ENCODE peak calls at places on chromosomes 4 and X, in eight cellular contexts. R is spleen, I is H1, A is transverse colon, P is prostate gland, D is HepG2, V is GM12892, B is GM12891. L is an unnamed sample.

GRCh38 chr4:6221851-6222760 is 21.8 kb upstream of the JAKMIP1 start:
- DNase-seq in R (peak; percentile 73), I (peak; percentile 94), A (peak; percentile 16), P (peak; percentile 37), D (no peak), V (no peak), B (no peak), L (peak; percentile 86)

GRCh38 chr4:87092389-87093141 is 127.9 kb downstream of the KLHL8 start:
- DNase-seq in R (no peak), I (no peak), A (peak; percentile 77), P (peak; percentile 60), D (peak; percentile 62), V (no peak), B (no peak), L (peak; percentile 93)

GRCh38 chr4:19807505-19807904 is 444.2 kb upstream of the SLIT2 start:
- DNase-seq in R (no peak), I (no peak), A (no peak), P (no peak), D (no peak), V (no peak), B (no peak), L (no peak)

GRCh38 chrX:8724176-8724757 is 7.7 kb downstream of the ANOS1 start:
- DNase-seq in R (no peak), I (no peak), A (no peak), P (no peak), D (no peak), V (no peak), B (no peak), L (no peak)

GRCh38 chrX:69387559-69388487 is 116.3 kb upstream of the NALF2 start:
- DNase-seq in R (no peak), I (peak; percentile 80), A (peak; percentile 19), P (peak; percentile 27), D (peak; percentile 45), V (peak; percentile 50), B (peak; percentile 30), L (no peak)

GRCh38 chrX:34562006-34562405 is 95.1 kb downstream of the TMEM47 start:
- DNase-seq in R (no peak), I (no peak), A (no peak), P (no peak), D (no peak), V (no peak), B (no peak), L (no peak)

GRCh38 chr4:10336471-10336870 is 120.8 kb downstream of the ZNF518B start:
- DNase-seq in R (no peak), I (no peak), A (no peak), P (no peak), D (no peak), V (no peak), B (no peak), L (no peak)

GRCh38 chr4:54189140-54189539 is 40.0 kb upstream of the PDGFRA start:
- DNase-seq in R (no peak), I (no peak), A (no peak), P (no peak), D (no peak), V (no peak), B (no peak), L (no peak)

GRCh38 chrX:79161655-79162054 is 17.2 kb downstream of the GPR174 start:
- DNase-seq in R (no peak), I (no peak), A (no peak), P (no peak), D (no peak), V (no peak), B (no peak), L (no peak)

GRCh38 chr4:143336828-143337599 is at the start of gene GAB1:
- DNase-seq in R (peak; percentile 94), I (peak; percentile 81), A (peak; percentile 86), P (peak; percentile 68), D (peak; percentile 71), V (peak; percentile 47), B (peak; percentile 48), L (peak; percentile 83)

GRCh38 chrX:112766774-112767173 is 73.9 kb downstream of the AMOT start:
- DNase-seq in R (no peak), I (no peak), A (no peak), P (no peak), D (no peak), V (no peak), B (no peak), L (no peak)

GRCh38 chr4:83010111-83010521 is 507 bp downstream of the LIN54 start:
- DNase-seq in R (no peak), I (no peak), A (no peak), P (no peak), D (no peak), V (no peak), B (no peak), L (no peak)

GRCh38 chr4:5808081-5808741 is 84.7 kb downstream of the CRMP1 start:
- DNase-seq in R (peak; percentile 67), I (no peak), A (no peak), P (no peak), D (no peak), V (no peak), B (no peak), L (no peak)

GRCh38 chr4:81722229-81722900 is 250.7 kb upstream of the RASGEF1B start:
- DNase-seq in R (no peak), I (no peak), A (peak; percentile 14), P (no peak), D (no peak), V (no peak), B (no peak), L (no peak)

GRCh38 chrX:72141372-72142004 is 9.8 kb upstream of the RTL5 start:
- DNase-seq in R (no peak), I (no peak), A (no peak), P (no peak), D (no peak), V (no peak), B (no peak), L (no peak)

GRCh38 chrX:1391707-1392375 is at the start of gene SLC25A6:
- DNase-seq in R (peak; percentile 100), I (peak; percentile 99), A (peak; percentile 99), P (peak; percentile 99), D (peak; percentile 92), V (peak; percentile 99), B (peak; percentile 99), L (peak; percentile 100)

GRCh38 chr4:1491630-1492457 is 85.6 kb upstream of the NKX1-1 start:
- DNase-seq in R (no peak), I (no peak), A (no peak), P (no peak), D (no peak), V (no peak), B (no peak), L (peak; percentile 50)

GRCh38 chrX:10939384-10939783 is 171.7 kb upstream of the HCCS start:
- DNase-seq in R (no peak), I (no peak), A (no peak), P (peak; percentile 26), D (peak; percentile 64), V (no peak), B (no peak), L (no peak)

GRCh38 chr4:55907469-55907868 is 41.3 kb upstream of the CEP135 start:
- DNase-seq in R (no peak), I (no peak), A (no peak), P (no peak), D (no peak), V (no peak), B (no peak), L (no peak)

GRCh38 chrX:26788402-26788998 is 572.5 kb downstream of the MAGEB5 start:
- DNase-seq in R (no peak), I (no peak), A (no peak), P (no peak), D (no peak), V (no peak), B (no peak), L (no peak)

GRCh38 chrX:153706799-153707198 is 17.4 kb downstream of the BCAP31 start:
- DNase-seq in R (no peak), I (no peak), A (no peak), P (no peak), D (no peak), V (no peak), B (no peak), L (no peak)

GRCh38 chrX:43176686-43177085 is 398.7 kb upstream of the PPP1R2C start:
- DNase-seq in R (no peak), I (no peak), A (no peak), P (no peak), D (peak; percentile 0), V (no peak), B (no peak), L (no peak)

GRCh38 chr4:156347412-156348075 is 393.9 kb upstream of the CTSO start:
- DNase-seq in R (no peak), I (no peak), A (no peak), P (no peak), D (no peak), V (no peak), B (no peak), L (no peak)

DNA sequence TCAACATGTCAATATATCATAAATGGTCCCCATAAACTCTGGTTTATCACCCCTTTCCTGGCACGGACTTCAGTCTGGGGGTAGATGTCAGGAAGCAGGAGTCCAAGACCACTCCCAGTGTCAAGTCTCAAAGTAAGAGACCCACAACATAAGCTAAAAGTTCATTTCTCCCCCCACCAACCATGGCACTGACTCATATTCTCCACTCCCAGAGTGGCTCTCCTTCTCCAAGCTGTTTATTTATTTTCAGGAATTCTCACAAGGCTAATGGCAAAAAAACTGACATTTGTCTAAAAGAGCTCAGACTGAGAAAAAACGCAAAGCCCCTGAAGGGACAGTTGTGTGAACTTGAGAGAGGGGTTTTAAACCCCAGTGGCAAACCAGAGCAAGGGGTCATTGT is 217.0 kb downstream of the RAB28 start:
- DNase-seq in R (no peak), I (no peak), A (no peak), P (no peak), D (no peak), V (no peak), B (no peak), L (no peak)
- TF ChIP-seq POLR2AphosphoS5 in R (no peak), I (no peak), A (no peak), P (no peak), D (no peak), V (no peak), B (no peak), L (no peak)

GRCh38 chr4:16083217-16084191 is at the start of gene PROM1:
- DNase-seq in R (peak; percentile 73), I (peak; percentile 76), A (peak; percentile 60), P (no peak), D (peak; percentile 3), V (peak; percentile 9), B (no peak), L (no peak)
- TF ChIP-seq POLR2A in R (no peak), I (peak; percentile 58), A (no peak), P (no peak), D (no peak), V (no peak), B (no peak), L (no peak)

DNA sequence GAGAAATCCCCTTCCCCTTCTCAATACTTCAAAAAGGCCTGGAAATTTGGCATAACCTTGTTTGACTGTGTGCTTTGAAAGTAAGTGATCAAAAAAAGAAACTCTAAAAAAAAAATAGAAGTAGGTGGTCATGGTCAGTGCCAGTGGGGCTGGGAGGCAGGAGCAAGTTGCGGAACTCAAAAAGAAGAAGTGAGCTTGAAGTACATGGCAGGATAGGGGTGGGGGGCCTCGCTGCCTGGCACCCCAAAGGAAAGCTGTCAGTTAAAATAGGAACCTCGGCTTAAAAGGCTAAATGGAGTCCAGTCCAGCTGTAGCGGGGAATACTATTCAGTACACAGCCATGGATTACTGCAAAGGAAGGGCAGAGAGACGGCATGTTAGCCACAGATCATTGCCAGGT is 12.2 kb upstream of the NKRF start:
- DNase-seq in R (peak; percentile 86), I (no peak), A (peak; percentile 24), P (no peak), D (no peak), V (no peak), B (no peak), L (no peak)
- TF ChIP-seq POLR2AphosphoS5 in R (no peak), I (no peak), A (no peak), P (no peak), D (no peak), V (no peak), B (no peak), L (no peak)

GRCh38 chr4:8117278-8117682 is 41.3 kb downstream of the ABLIM2 start:
- DNase-seq in R (no peak), I (peak; percentile 81), A (peak; percentile 68), P (no peak), D (peak; percentile 12), V (no peak), B (peak; percentile 55), L (no peak)
- TF ChIP-seq POLR2A in R (no peak), I (no peak), A (no peak), P (no peak), D (no peak), V (no peak), B (no peak), L (no peak)

L was measured in upper lobe of left lung.